ENCODE peak calls at places on chromosomes 7 and 10, in five cellular contexts. U is IMR-90, Q is fibroblast of villous mesenchyme, W is KBM-7, G is HTR-8/SVneo. L is an unnamed sample.
A peak's percentile ranks its signal among the peaks of the same experiment; 100 is the strongest.

GRCh38 chr7:111025013-111025412 is 65.9 kb upstream of the LRRN3 start:
- DNase-seq in U (no peak), Q (no peak), W (no peak), G (no peak), L (no peak)

GRCh38 chr10:12801214-12802087 is 200.1 kb downstream of the CCDC3 start:
- DNase-seq in U (no peak), Q (no peak), W (no peak), G (no peak), L (no peak)

GRCh38 chr10:73174148-73174925 is 6.4 kb downstream of the FAM149B1 start:
- DNase-seq in U (no peak), Q (no peak), W (no peak), G (no peak), L (no peak)

GRCh38 chr7:28984631-28985030 is 26.5 kb upstream of the TRIL start:
- DNase-seq in U (peak; percentile 85), Q (peak; percentile 87), W (no peak), G (peak; percentile 54), L (peak; percentile 43)

GRCh38 chr7:107948645-107949442 is 54.1 kb downstream of the LAMB1 start:
- DNase-seq in U (peak; percentile 94), Q (peak; percentile 76), W (no peak), G (peak; percentile 51), L (peak; percentile 86)

GRCh38 chr7:42726066-42726785 is 185.6 kb downstream of the C7orf25 start:
- DNase-seq in U (no peak), Q (peak; percentile 48), W (no peak), G (no peak), L (no peak)

GRCh38 chr7:158546626-158547025 is 41.0 kb downstream of the PTPRN2 start:
- DNase-seq in U (no peak), Q (no peak), W (no peak), G (no peak), L (no peak)

GRCh38 chr10:65660006-65660405 is 1265.8 kb upstream of the LRRTM3 start:
- DNase-seq in U (no peak), Q (no peak), W (no peak), G (no peak), L (no peak)

GRCh38 chr10:126350216-126350992 is 37.9 kb downstream of the ADAM12 start:
- DNase-seq in U (peak; percentile 90), Q (peak; percentile 38), W (no peak), G (peak; percentile 61), L (peak; percentile 69)

GRCh38 chr7:112105584-112106540 is 100.3 kb downstream of the DOCK4 start:
- DNase-seq in U (no peak), Q (no peak), W (no peak), G (no peak), L (no peak)

GRCh38 chr10:92990615-92991014 is 70.0 kb upstream of the CYP26C1 start:
- DNase-seq in U (peak; percentile 55), Q (peak; percentile 33), W (peak; percentile 28), G (no peak), L (peak; percentile 21)

GRCh38 chr10:79055892-79056291 is 12.9 kb upstream of the ZMIZ1 start:
- DNase-seq in U (no peak), Q (no peak), W (no peak), G (no peak), L (no peak)

GRCh38 chr10:90418869-90419652 is 438.8 kb downstream of the HTR7 start:
- DNase-seq in U (peak; percentile 97), Q (peak; percentile 99), W (no peak), G (no peak), L (peak; percentile 52)

GRCh38 chr10:33136781-33137180 is 178.8 kb upstream of the ITGB1 start:
- DNase-seq in U (peak; percentile 78), Q (peak; percentile 47), W (no peak), G (no peak), L (no peak)

GRCh38 chr10:114996542-114996941 is 58.5 kb downstream of the TRUB1 start:
- DNase-seq in U (peak; percentile 81), Q (peak; percentile 63), W (no peak), G (peak; percentile 3), L (no peak)

L was measured in retinal pigment epithelial cell.